ENCODE peak calls at places on chromosomes 1 and 21, in four cellular contexts. C, R, P and Q are unnamed samples.

GRCh38 chr1:216193839-216194443 is 229.3 kb downstream of the USH2A start:
- DNase-seq in C (no peak), R (no peak), P (peak; percentile 46), Q (peak; percentile 26)

GRCh38 chr1:194420706-194421105 is 1234.3 kb upstream of the B3GALT2 start:
- DNase-seq in C (no peak), R (no peak), P (no peak), Q (no peak)

GRCh38 chr21:41761211-41762181 is 5.4 kb downstream of the RIPK4 start:
- DNase-seq in C (no peak), R (no peak), P (peak; percentile 66), Q (peak; percentile 55)

GRCh38 chr1:51567653-51568052 is 48.6 kb upstream of the EPS15 start:
- DNase-seq in C (peak; percentile 28), R (peak; percentile 96), P (no peak), Q (no peak)

GRCh38 chr1:11407301-11407994 is 71.5 kb upstream of the DISP3 start:
- DNase-seq in C (no peak), R (peak; percentile 19), P (no peak), Q (no peak)

GRCh38 chr21:36699026-36699545 is at the start of gene SIM2:
- DNase-seq in C (no peak), R (peak; percentile 41), P (peak; percentile 62), Q (no peak)

GRCh38 chr21:38170283-38170682 is 86.5 kb upstream of the KCNJ15 start:
- DNase-seq in C (peak; percentile 66), R (peak; percentile 24), P (peak; percentile 68), Q (peak; percentile 26)

GRCh38 chr1:95407864-95408291 is 173.9 kb downstream of the RWDD3 start:
- DNase-seq in C (no peak), R (no peak), P (peak; percentile 81), Q (no peak)

GRCh38 chr1:229407206-229408026 is 26.5 kb downstream of the ACTA1 start:
- DNase-seq in C (no peak), R (no peak), P (peak; percentile 59), Q (no peak)

GRCh38 chr1:223189903-223190724 is 47.1 kb upstream of the TLR5 start:
- DNase-seq in C (no peak), R (peak; percentile 89), P (no peak), Q (no peak)

GRCh38 chr1:79852004-79852403 is 845.5 kb upstream of the ADGRL4 start:
- DNase-seq in C (no peak), R (no peak), P (peak; percentile 55), Q (no peak)

GRCh38 chr1:20935717-20936116 is 148.6 kb upstream of the HP1BP3 start:
- DNase-seq in C (no peak), R (no peak), P (peak; percentile 23), Q (no peak)

GRCh38 chr1:156697481-156697880 is 7.9 kb downstream of the CRABP2 start:
- DNase-seq in C (no peak), R (no peak), P (no peak), Q (no peak)

GRCh38 chr1:53405737-53406136 is 53.5 kb upstream of the DMRTB1 start:
- DNase-seq in C (no peak), R (no peak), P (no peak), Q (no peak)

GRCh38 chr1:62358974-62359373 is 39.7 kb upstream of the KANK4 start:
- DNase-seq in C (no peak), R (no peak), P (no peak), Q (no peak)

GRCh38 chr1:44621841-44622286 is 52.4 kb downstream of the TMEM53 start:
- DNase-seq in C (no peak), R (peak; percentile 72), P (no peak), Q (no peak)

GRCh38 chr21:35483267-35483666 is 434.2 kb upstream of the RUNX1 start:
- DNase-seq in C (peak; percentile 90), R (peak; percentile 29), P (no peak), Q (no peak)

GRCh38 chr1:155322571-155322952 is 1.9 kb downstream of the RUSC1 start:
- DNase-seq in C (peak; percentile 57), R (peak; percentile 34), P (peak; percentile 32), Q (peak; percentile 63)

GRCh38 chr1:2825487-2826189 is 24.1 kb upstream of the TTC34 start:
- DNase-seq in C (no peak), R (no peak), P (no peak), Q (no peak)

GRCh38 chr1:30415171-30415940 is 308.0 kb downstream of the MATN1 start:
- DNase-seq in C (no peak), R (no peak), P (no peak), Q (no peak)

GRCh38 chr1:242506724-242507123 is 17.8 kb downstream of the PLD5 start:
- DNase-seq in C (no peak), R (no peak), P (no peak), Q (no peak)

GRCh38 chr1:13513885-13514546 is at the start of gene LRRC38:
- DNase-seq in C (no peak), R (no peak), P (peak; percentile 77), Q (peak; percentile 51)

GRCh38 chr1:53402891-53403655 is 56.1 kb upstream of the DMRTB1 start:
- DNase-seq in C (no peak), R (no peak), P (no peak), Q (no peak)

GRCh38 chr1:212974735-212975606 is 24.6 kb downstream of the VASH2 start:
- DNase-seq in C (no peak), R (no peak), P (no peak), Q (no peak)

GRCh38 chr1:237187854-237188253 is 145.9 kb downstream of the RYR2 start:
- DNase-seq in C (no peak), R (no peak), P (no peak), Q (no peak)

GRCh38 chr1:41695118-41695517 is 210.6 kb upstream of the EDN2 start:
- DNase-seq in C (no peak), R (no peak), P (no peak), Q (no peak)

GRCh38 chr1:1309525-1310385 is 1.4 kb downstream of the PUSL1 start:
- DNase-seq in C (no peak), R (no peak), P (peak; percentile 57), Q (no peak)

DNA sequence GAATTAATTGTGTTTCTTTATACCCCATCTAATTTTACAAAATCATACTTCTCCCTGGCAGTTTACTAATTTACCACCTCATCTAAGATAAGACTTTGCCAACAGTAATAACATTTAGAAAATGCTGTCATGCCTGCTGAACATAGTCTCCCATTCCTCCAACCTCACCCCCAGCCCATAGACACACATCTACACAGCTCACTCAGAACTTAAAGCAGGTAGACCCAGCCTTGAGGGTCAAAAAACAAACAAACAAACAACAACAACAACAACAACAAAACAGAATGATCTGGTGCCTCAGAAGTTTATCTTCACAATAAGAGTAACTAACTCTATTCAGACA is 94.0 kb downstream of the ZC3H11B start:
- DNase-seq in C (no peak), R (no peak), P (no peak), Q (no peak)
- H3K4me2 ChIP-seq in C (no peak overlapping the region), R (no peak overlapping the region), P (no peak overlapping the region), Q (no peak overlapping the region)

GRCh38 chr1:16904560-16905111 is 8.9 kb downstream of the RNU1-2 start:
- DNase-seq in C (peak; percentile 99), R (peak; percentile 96), P (peak; percentile 100), Q (peak; percentile 97)

GRCh38 chr1:16905112-16905855 is 9.5 kb downstream of the RNU1-2 start:
- DNase-seq in C (no peak), R (peak; percentile 87), P (peak; percentile 80), Q (peak; percentile 55)

GRCh38 chr1:16900771-16901170 is 5.0 kb downstream of the RNU1-2 start:
- DNase-seq in C (peak; percentile 53), R (no peak), P (no peak), Q (no peak)

GRCh38 chr1:16903458-16903796 is 7.6 kb downstream of the RNU1-2 start:
- DNase-seq in C (no peak), R (no peak), P (no peak), Q (no peak)

DNA sequence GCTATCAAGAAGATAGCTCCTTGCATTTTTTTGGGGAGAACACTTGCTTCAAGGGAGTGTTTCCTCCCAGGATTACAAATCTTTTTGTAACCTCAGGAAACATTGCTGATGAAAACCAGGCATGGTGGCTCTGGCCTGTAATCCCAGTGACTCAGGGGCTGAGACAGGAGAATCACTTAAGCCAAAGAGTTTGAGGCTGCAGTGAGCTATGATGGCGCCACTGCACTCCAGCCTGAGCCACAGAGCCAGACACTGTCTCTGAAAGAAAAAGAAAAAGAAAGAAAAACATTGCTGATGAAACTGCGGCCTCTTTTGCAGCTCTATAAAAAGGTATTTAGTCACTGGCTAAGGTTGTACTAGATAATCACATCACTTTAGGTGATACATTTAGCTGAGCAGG is 7.3 kb downstream of the RNU1-2 start:
- DNase-seq in C (no peak), R (peak; percentile 66), P (no peak), Q (peak; percentile 50)
- H3K4me1 ChIP-seq in C (peaks cover 19% of the 10 kb centered on the region), R (peaks cover 11% of the 10 kb centered on the region), P (peaks cover 9% of the 10 kb centered on the region), Q (peaks cover 6% of the 10 kb centered on the region)

GRCh38 chr1:67524143-67525052 is 94.2 kb upstream of the SERBP1 start:
- DNase-seq in C (no peak), R (peak; percentile 13), P (peak; percentile 45), Q (no peak)
- H3K4me2 ChIP-seq in C (no peak overlapping the region), R (no peak overlapping the region), P (no peak overlapping the region), Q (no peak overlapping the region)

DNA sequence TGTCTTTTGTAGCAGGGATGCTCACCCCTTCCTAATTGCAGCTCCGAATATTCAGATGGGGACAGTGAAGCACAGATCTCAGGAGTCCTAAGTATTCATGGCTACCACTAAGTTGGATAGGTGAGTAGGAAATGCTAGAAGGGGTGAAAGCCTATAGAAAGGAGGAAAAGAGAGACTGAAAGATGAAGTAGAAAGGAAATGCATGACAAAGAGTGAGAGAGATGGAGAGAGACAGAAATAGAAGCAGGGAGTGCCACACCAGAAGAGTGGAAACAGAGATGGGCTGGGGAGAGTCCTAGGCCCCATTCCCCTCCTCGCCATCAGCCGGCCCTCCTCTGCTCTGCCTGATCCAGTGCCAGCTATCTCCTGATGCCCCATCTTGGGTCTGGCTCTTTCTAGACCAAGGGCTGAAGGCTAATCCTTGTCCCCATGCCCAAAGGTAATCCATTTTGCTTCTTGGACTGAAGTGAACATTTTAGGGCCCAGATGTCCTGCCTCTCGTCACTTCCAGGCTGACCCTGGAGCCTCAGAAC is 2.0 kb downstream of the PEA15 start:
- DNase-seq in C (no peak), R (no peak), P (no peak), Q (no peak)
- H3K4me1 ChIP-seq in C (peaks cover 46% of the 10 kb centered on the region), R (peaks cover 36% of the 10 kb centered on the region), P (peaks cover 58% of the 10 kb centered on the region), Q (peaks cover 21% of the 10 kb centered on the region)

GRCh38 chr1:15622707-15623373 is 5.6 kb downstream of the DDI2 start:
- DNase-seq in C (no peak), R (no peak), P (no peak), Q (no peak)

GRCh38 chr1:15620890-15621682 is 3.8 kb downstream of the DDI2 start:
- DNase-seq in C (no peak), R (no peak), P (no peak), Q (no peak)

GRCh38 chr1:15620155-15620545 is 2.9 kb downstream of the DDI2 start:
- DNase-seq in C (peak; percentile 76), R (peak; percentile 41), P (no peak), Q (no peak)

GRCh38 chr1:15623435-15623834 is 6.2 kb downstream of the DDI2 start:
- DNase-seq in C (no peak), R (no peak), P (no peak), Q (no peak)

GRCh38 chr1:15621975-15622374 is 4.7 kb downstream of the DDI2 start:
- DNase-seq in C (no peak), R (no peak), P (no peak), Q (no peak)
- H3K4me2 ChIP-seq in C (no peak overlapping the region), R (no peak overlapping the region), P (no peak overlapping the region), Q (peak overlapping the region; percentile 82)